ENCODE peak calls at places on chromosomes 6 and 20, in eight cellular contexts. X, B, W, I, A, L, R and N are unnamed samples.

GRCh38 chr20:22808628-22809027 is 224.3 kb upstream of the FOXA2 start:
- DNase-seq in X (no peak), B (no peak), W (no peak), I (no peak), A (no peak), L (no peak), R (no peak), N (no peak)

GRCh38 chr6:32153252-32153834 is 598 bp upstream of the PPT2 start:
- DNase-seq in X (no peak), B (no peak), W (no peak), I (no peak), A (no peak), L (no peak), R (no peak), N (no peak)

GRCh38 chr6:89680150-89680549 is 41.6 kb upstream of the LYRM2 start:
- DNase-seq in X (no peak), B (no peak), W (no peak), I (no peak), A (no peak), L (no peak), R (no peak), N (no peak)

GRCh38 chr6:16539086-16539931 is 222.0 kb downstream of the ATXN1 start:
- DNase-seq in X (no peak), B (no peak), W (no peak), I (no peak), A (no peak), L (no peak), R (no peak), N (no peak)

GRCh38 chr20:58277578-58278344 is 31.8 kb upstream of the RAB22A start:
- DNase-seq in X (no peak), B (no peak), W (no peak), I (no peak), A (no peak), L (no peak), R (no peak), N (no peak)

GRCh38 chr6:134564705-134565104 is 246.8 kb upstream of the SGK1 start:
- DNase-seq in X (no peak), B (no peak), W (no peak), I (no peak), A (no peak), L (no peak), R (no peak), N (no peak)

GRCh38 chr20:32535953-32536823 is 48.9 kb downstream of the NOL4L start:
- DNase-seq in X (peak; percentile 57), B (no peak), W (peak; percentile 90), I (no peak), A (peak; percentile 88), L (peak; percentile 66), R (peak; percentile 89), N (peak; percentile 39)

GRCh38 chr6:41785689-41786450 is 1.6 kb upstream of the TOMM6 start:
- DNase-seq in X (peak; percentile 45), B (peak; percentile 49), W (peak; percentile 51), I (no peak), A (no peak), L (no peak), R (no peak), N (no peak)

GRCh38 chr20:40938020-40938419 is 90.6 kb upstream of the TOP1 start:
- DNase-seq in X (no peak), B (no peak), W (no peak), I (no peak), A (no peak), L (no peak), R (no peak), N (no peak)

GRCh38 chr6:149170564-149171452 is 146.7 kb upstream of the TAB2 start:
- DNase-seq in X (no peak), B (peak; percentile 25), W (peak; percentile 37), I (no peak), A (no peak), L (no peak), R (no peak), N (no peak)

GRCh38 chr20:9262653-9263194 is 193.8 kb downstream of the PLCB4 start:
- DNase-seq in X (no peak), B (peak; percentile 16), W (no peak), I (no peak), A (no peak), L (no peak), R (no peak), N (no peak)

GRCh38 chr20:36745234-36745926 is 510 bp downstream of the NDRG3 start:
- DNase-seq in X (no peak), B (no peak), W (no peak), I (no peak), A (no peak), L (no peak), R (no peak), N (no peak)

GRCh38 chr20:14470231-14470894 is 133.0 kb upstream of the FLRT3 start:
- DNase-seq in X (no peak), B (no peak), W (no peak), I (no peak), A (no peak), L (no peak), R (no peak), N (no peak)

GRCh38 chr6:35711731-35712130 is 23.0 kb upstream of the FKBP5 start:
- DNase-seq in X (no peak), B (no peak), W (no peak), I (no peak), A (no peak), L (no peak), R (no peak), N (no peak)

GRCh38 chr20:9971746-9972145 is 63.0 kb upstream of the ANKEF1 start:
- DNase-seq in X (no peak), B (no peak), W (no peak), I (no peak), A (no peak), L (no peak), R (no peak), N (no peak)

GRCh38 chr6:87968435-87969278 is 79.0 kb upstream of the SPACA1 start:
- DNase-seq in X (peak; percentile 25), B (peak; percentile 12), W (no peak), I (no peak), A (no peak), L (no peak), R (no peak), N (no peak)

GRCh38 chr6:118228856-118229255 is 319.2 kb upstream of the PLN start:
- DNase-seq in X (no peak), B (no peak), W (no peak), I (no peak), A (no peak), L (no peak), R (no peak), N (no peak)

GRCh38 chr6:137893726-137894125 is 26.7 kb downstream of the TNFAIP3 start:
- DNase-seq in X (peak; percentile 58), B (no peak), W (no peak), I (no peak), A (no peak), L (no peak), R (no peak), N (no peak)

GRCh38 chr6:68967549-68968300 is 332.6 kb downstream of the ADGRB3 start:
- DNase-seq in X (peak; percentile 69), B (peak; percentile 67), W (peak; percentile 45), I (peak; percentile 40), A (peak; percentile 45), L (peak; percentile 11), R (peak; percentile 77), N (no peak)

GRCh38 chr6:170295519-170296422 is 4.9 kb upstream of the DLL1 start:
- DNase-seq in X (peak; percentile 52), B (no peak), W (peak; percentile 72), I (no peak), A (peak; percentile 47), L (peak; percentile 40), R (peak; percentile 36), N (no peak)

GRCh38 chr6:21305827-21306469 is 287.6 kb upstream of the SOX4 start:
- DNase-seq in X (peak; percentile 37), B (peak; percentile 84), W (no peak), I (no peak), A (no peak), L (no peak), R (no peak), N (no peak)

GRCh38 chr6:70956451-70957283 is at the start of gene B3GAT2:
- DNase-seq in X (peak; percentile 51), B (peak; percentile 26), W (peak; percentile 40), I (no peak), A (peak; percentile 7), L (no peak), R (no peak), N (no peak)

GRCh38 chr6:26571592-26572296 is 25.0 kb upstream of the ABT1 start:
- DNase-seq in X (peak; percentile 63), B (peak; percentile 86), W (peak; percentile 50), I (no peak), A (peak; percentile 70), L (no peak), R (peak; percentile 90), N (no peak)

GRCh38 chr6:135438907-135439535 is 58.5 kb downstream of the AHI1 start:
- DNase-seq in X (no peak), B (peak; percentile 29), W (peak; percentile 27), I (no peak), A (no peak), L (no peak), R (peak; percentile 5), N (no peak)

GRCh38 chr6:140012146-140012545 is 637.7 kb upstream of the CITED2 start:
- DNase-seq in X (no peak), B (no peak), W (no peak), I (no peak), A (no peak), L (no peak), R (no peak), N (no peak)

GRCh38 chr6:35377002-35377401 is 34.6 kb downstream of the PPARD start:
- DNase-seq in X (no peak), B (peak; percentile 63), W (no peak), I (no peak), A (no peak), L (no peak), R (no peak), N (no peak)

GRCh38 chr20:48148916-48149672 is 363.8 kb upstream of the SULF2 start:
- DNase-seq in X (no peak), B (no peak), W (peak; percentile 36), I (no peak), A (no peak), L (no peak), R (no peak), N (no peak)

GRCh38 chr20:34872604-34873224 is at the start of gene GGT7:
- DNase-seq in X (peak; percentile 95), B (peak; percentile 72), W (peak; percentile 93), I (peak; percentile 75), A (peak; percentile 84), L (peak; percentile 85), R (peak; percentile 91), N (peak; percentile 80)

GRCh38 chr6:40419881-40420705 is 167.1 kb downstream of the LRFN2 start:
- DNase-seq in X (no peak), B (no peak), W (no peak), I (no peak), A (no peak), L (no peak), R (no peak), N (no peak)

GRCh38 chr20:48839083-48839482 is 11.3 kb upstream of the PREX1 start:
- DNase-seq in X (no peak), B (no peak), W (no peak), I (no peak), A (no peak), L (no peak), R (no peak), N (no peak)